ENCODE peak calls at places on chromosomes 6 and 20, in six cellular contexts. I is CD4-positive, alpha-beta T cell; W is G401; B is HT1080; R is T-helper 1 cell; C is Peyer's patch. S is an unnamed sample.

GRCh38 chr6:70706491-70707123 is 38.9 kb downstream of the SMAP1 start:
- DNase-seq in R (no peak), C (no peak), I (no peak), W (peak), B (peak), S (no peak)

GRCh38 chr6:7112741-7113313 is 5.1 kb downstream of the RREB1 start:
- DNase-seq in W (no peak), I (peak), R (no peak), C (peak), B (no peak), S (no peak)

GRCh38 chr6:152055517-152055916 is 248.0 kb downstream of the ESR1 start:
- DNase-seq in W (no peak), R (no peak), I (no peak), C (no peak), B (no peak), S (no peak)

GRCh38 chr20:32761831-32762753 is at the start of gene DNMT3B:
- DNase-seq in W (peak), B (peak), I (peak), C (peak), R (peak), S (peak)

GRCh38 chr6:31822038-31822821 is 5.3 kb upstream of the HSPA1B start:
- DNase-seq in B (peak), I (peak), R (peak), W (peak), C (peak), S (peak)

GRCh38 chr20:1334761-1335160 is 5.8 kb upstream of the SDCBP2 start:
- DNase-seq in R (no peak), I (no peak), B (no peak), W (no peak), C (peak), S (no peak)

GRCh38 chr6:217048-217659 is 75.1 kb upstream of the DUSP22 start:
- DNase-seq in W (no peak), I (no peak), B (no peak), R (no peak), C (peak), S (no peak)

GRCh38 chr6:7140631-7141366 is 33.0 kb downstream of the RREB1 start:
- DNase-seq in R (peak), B (no peak), W (peak), C (peak), I (peak), S (peak)

GRCh38 chr6:105374010-105374420 is 28.9 kb downstream of the PREP start:
- DNase-seq in C (no peak), R (no peak), I (no peak), B (no peak), W (no peak), S (no peak)

S was measured in T-helper 2 cell.